ENCODE peak calls at places on chromosomes 1 and 21, in six cellular contexts. Q, V, K, Z, E and L are unnamed samples. For H3K4me1, the result is how much of the 10 kb centered on the place peaks cover.

GRCh38 chr1:19100008-19100407 is 110.1 kb downstream of the UBR4 start:
- DNase-seq in V (no peak), K (no peak), Q (no peak), E (no peak), Z (no peak), L (no peak)

GRCh38 chr21:41465176-41465781 is 39.2 kb downstream of the MX1 start:
- DNase-seq in E (no peak), V (no peak), K (no peak), Z (no peak), Q (no peak), L (no peak)

GRCh38 chr21:44940116-44940631 is 345 bp downstream of the SLX9 start:
- DNase-seq in E (no peak), Q (peak), Z (no peak), V (no peak), K (peak), L (peak)

GRCh38 chr1:100109554-100110066 is 23.1 kb downstream of the SASS6 start:
- DNase-seq in Q (no peak), V (no peak), E (no peak), Z (no peak), K (no peak), L (no peak)

GRCh38 chr1:152398812-152399698 is 15.0 kb downstream of the CRNN start:
- DNase-seq in Z (peak), K (peak), V (peak), Q (no peak), E (no peak), L (peak)

GRCh38 chr1:232209357-232209756 is 420.6 kb downstream of the SIPA1L2 start:
- DNase-seq in Q (no peak), V (peak), E (no peak), Z (no peak), K (no peak), L (no peak)

GRCh38 chr1:232110281-232111090 is 483.9 kb downstream of the DISC1 start:
- DNase-seq in V (no peak), E (no peak), Z (no peak), Q (peak), K (peak), L (no peak)

GRCh38 chr1:59427155-59427554 is 130.3 kb downstream of the FGGY start:
- DNase-seq in Z (peak), Q (no peak), V (peak), K (peak), E (no peak), L (no peak)

GRCh38 chr1:180560200-180560867 is 1.6 kb downstream of the OVAAL start:
- DNase-seq in Z (no peak), Q (no peak), K (no peak), E (no peak), V (no peak), L (no peak)

GRCh38 chr1:26923711-26924110 is 2.2 kb downstream of the NUDC start:
- DNase-seq in Z (no peak), K (peak), E (no peak), V (peak), Q (no peak), L (no peak)

GRCh38 chr1:240399381-240399780 is 212.6 kb downstream of the GREM2 start:
- DNase-seq in V (peak), K (peak), Z (no peak), E (no peak), Q (peak), L (no peak)

GRCh38 chr1:39115271-39116110 is 89.0 kb upstream of the MACF1 start:
- DNase-seq in E (no peak), K (peak), V (no peak), Z (no peak), Q (no peak), L (no peak)

GRCh38 chr21:45041351-45041805 is 33.0 kb upstream of the ADARB1 start:
- DNase-seq in V (no peak), K (peak), E (no peak), Z (no peak), Q (no peak), L (no peak)

GRCh38 chr1:66393586-66394334 is 140.2 kb upstream of the SGIP1 start:
- DNase-seq in Z (no peak), E (no peak), Q (no peak), K (no peak), V (no peak), L (no peak)

GRCh38 chr1:11654571-11655262 is at the start of gene FBXO44:
- DNase-seq in K (peak), Q (peak), E (peak), V (peak), Z (no peak), L (peak)

GRCh38 chr1:82398357-82398756 is 597.6 kb downstream of the ADGRL2 start:
- DNase-seq in K (no peak), V (no peak), Q (no peak), Z (no peak), E (no peak), L (no peak)

GRCh38 chr1:89547563-89548485 is 23.2 kb downstream of the LRRC8B start:
- DNase-seq in V (peak), K (peak), Z (no peak), Q (no peak), E (peak), L (no peak)

GRCh38 chr1:7407980-7408770 is 362.9 kb upstream of the VAMP3 start:
- DNase-seq in Q (no peak), V (no peak), Z (no peak), E (no peak), K (no peak), L (no peak)

GRCh38 chr1:9753121-9753531 is 70.6 kb downstream of the CLSTN1 start:
- DNase-seq in Q (no peak), E (no peak), K (peak), V (peak), Z (no peak), L (no peak)

GRCh38 chr1:200971428-200971903 is 52.0 kb downstream of the KIF21B start:
- DNase-seq in K (no peak), V (no peak), Z (no peak), Q (no peak), E (no peak), L (no peak)

GRCh38 chr21:45098867-45099266 is 24.5 kb downstream of the ADARB1 start:
- DNase-seq in K (peak), V (peak), Z (no peak), Q (peak), E (peak), L (peak)

GRCh38 chr1:4724695-4725250 is 70.4 kb downstream of the AJAP1 start:
- DNase-seq in K (no peak), Z (no peak), Q (no peak), E (no peak), V (no peak), L (no peak)

GRCh38 chr1:63902844-63903589 is 129.2 kb downstream of the ROR1 start:
- DNase-seq in Z (no peak), E (no peak), Q (no peak), V (peak), K (peak), L (no peak)

GRCh38 chr1:161962094-161962887 is 61.4 kb downstream of the OLFML2B start:
- DNase-seq in E (no peak), K (peak), V (peak), Z (peak), Q (no peak), L (peak)

GRCh38 chr1:234114648-234115307 is 210.3 kb downstream of the SLC35F3 start:
- DNase-seq in K (peak), Q (peak), Z (peak), V (peak), E (peak), L (peak)

GRCh38 chr1:185934476-185935189 is 200.4 kb downstream of the HMCN1 start:
- DNase-seq in K (peak), Q (no peak), Z (no peak), V (no peak), E (no peak), L (peak)

GRCh38 chr1:119387858-119388257 is 19.3 kb downstream of the HAO2 start:
- DNase-seq in Z (no peak), Q (peak), K (no peak), E (no peak), V (no peak), L (no peak)

GRCh38 chr1:41851589-41851988 is 67.1 kb downstream of the HIVEP3 start:
- DNase-seq in Q (no peak), Z (peak), K (peak), E (no peak), V (peak), L (no peak)

GRCh38 chr1:2496087-2496622 is 20.1 kb downstream of the PLCH2 start:
- DNase-seq in Z (no peak), Q (no peak), V (no peak), E (no peak), K (no peak), L (peak)

GRCh38 chr1:221203224-221204054 is 324.2 kb downstream of the HLX start:
- DNase-seq in Q (peak), E (peak), K (peak), V (peak), Z (peak), L (peak)

GRCh38 chr1:236492378-236492777 is 31.4 kb upstream of the LGALS8 start:
- DNase-seq in Z (no peak), V (no peak), Q (no peak), K (no peak), E (no peak), L (no peak)

GRCh38 chr1:54744696-54745095 is 19.6 kb downstream of the PARS2 start:
- DNase-seq in E (no peak), V (no peak), Q (no peak), Z (no peak), K (no peak), L (no peak)

GRCh38 chr1:54745274-54745673 is 19.0 kb downstream of the PARS2 start:
- DNase-seq in Q (no peak), Z (no peak), V (no peak), K (no peak), E (no peak), L (no peak)

GRCh38 chr1:54743827-54744226 is 20.5 kb downstream of the PARS2 start:
- DNase-seq in E (no peak), K (no peak), V (no peak), Q (no peak), Z (no peak), L (no peak)

GRCh38 chr1:54742262-54742661 is 22.1 kb downstream of the PARS2 start:
- DNase-seq in K (peak), Q (no peak), E (no peak), Z (no peak), V (no peak), L (no peak)

GRCh38 chr1:54743416-54743815 is 20.9 kb downstream of the PARS2 start:
- DNase-seq in E (no peak), V (no peak), Q (no peak), K (no peak), Z (no peak), L (no peak)
- H3K9ac ChIP-seq in E (no peak), V (no peak), Q (no peak), K (no peak), Z (no peak), L (no peak)

GRCh38 chr1:110057963-110058518 is 12.4 kb downstream of the ALX3 start:
- DNase-seq in Z (no peak), E (peak), V (no peak), K (peak), Q (no peak), L (no peak)
- H3K4me1 ChIP-seq in Z (under half), E (half or more), V (under half), K (under half), Q (under half), L (under half)

GRCh38 chr1:197559655-197560054 is 215.6 kb downstream of the DENND1B start:
- DNase-seq in Q (no peak), V (no peak), K (no peak), E (no peak), Z (no peak), L (no peak)

GRCh38 chr1:197559244-197559643 is 216.0 kb downstream of the DENND1B start:
- DNase-seq in V (no peak), Z (no peak), Q (no peak), K (no peak), E (no peak), L (no peak)

GRCh38 chr1:197553281-197553680 is 222.0 kb downstream of the DENND1B start:
- DNase-seq in E (no peak), V (no peak), Z (no peak), Q (no peak), K (no peak), L (no peak)

GRCh38 chr1:197561041-197561440 is 214.2 kb downstream of the DENND1B start:
- DNase-seq in Q (no peak), V (no peak), E (no peak), Z (no peak), K (no peak), L (no peak)

DNA sequence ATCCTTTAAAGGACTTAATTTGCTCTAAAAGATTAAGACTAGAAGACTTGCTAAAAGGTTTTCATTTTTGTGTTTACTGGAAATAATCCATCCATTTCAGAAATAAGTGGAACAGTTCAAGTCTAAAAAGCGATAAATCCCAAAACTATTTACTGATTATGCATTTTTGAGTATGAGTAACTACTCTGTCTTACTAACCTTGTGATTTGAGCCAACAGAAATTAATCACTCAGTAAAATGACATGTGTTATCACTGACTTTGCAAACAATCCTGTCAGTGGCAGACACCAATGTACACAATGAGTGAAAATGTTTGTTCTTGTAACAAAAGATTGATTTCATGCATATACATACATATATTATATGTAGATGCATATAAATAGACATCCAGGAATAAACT is 218.0 kb downstream of the DENND1B start:
- DNase-seq in Q (no peak), Z (no peak), E (no peak), V (peak), K (peak), L (no peak)
- TF ChIP-seq EZH2phosphoT487 in Q (no peak), Z (no peak), E (no peak), V (no peak), K (no peak), L (no peak)

DNA sequence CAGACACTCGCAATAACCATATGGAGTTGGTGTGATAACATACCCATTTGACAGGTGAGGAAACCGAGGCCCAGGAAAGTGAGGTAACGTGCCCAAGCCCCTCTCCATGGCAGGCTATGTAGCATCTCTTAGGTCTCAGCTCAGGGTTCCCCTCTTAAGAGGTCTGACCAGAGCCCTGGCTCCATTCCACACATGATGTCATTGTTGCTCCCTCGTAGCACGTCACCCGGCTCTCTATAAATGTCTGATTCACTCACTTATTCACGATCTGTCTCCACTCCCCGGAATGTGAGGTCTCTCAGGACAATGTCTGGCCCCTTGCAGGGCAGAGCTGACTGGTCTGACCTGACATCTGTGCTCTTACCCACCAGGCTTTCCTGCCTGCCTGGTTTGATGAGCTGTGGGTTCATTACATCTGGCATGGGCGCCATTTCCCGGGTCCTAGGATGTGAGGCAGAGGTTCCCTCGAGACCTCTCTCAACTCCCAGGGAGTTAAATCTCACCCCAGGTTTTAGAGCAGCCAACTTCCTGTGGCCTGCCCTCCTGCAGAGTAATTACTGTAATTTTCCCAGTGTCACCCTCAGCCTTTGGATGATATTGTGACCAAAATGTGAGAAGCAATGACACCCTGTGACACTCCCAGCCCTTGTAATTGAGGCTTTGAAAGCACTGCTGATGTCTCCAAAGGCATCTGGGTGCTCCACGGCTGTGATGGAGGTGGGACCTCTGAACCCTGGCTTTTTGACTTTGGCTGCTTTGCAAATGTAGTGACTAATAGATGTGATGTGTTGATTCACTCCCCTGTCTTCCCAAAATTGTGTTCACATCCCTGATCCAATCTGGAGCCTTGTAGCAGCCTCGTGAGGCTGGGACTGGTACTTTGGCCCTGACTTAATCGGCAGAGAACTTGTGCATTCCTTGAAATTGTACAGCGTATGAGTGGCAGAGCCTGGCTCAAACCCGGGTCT is 10.6 kb downstream of the ACTL8 start:
- DNase-seq in Z (no peak), Q (no peak), K (peak), V (peak), E (no peak), L (no peak)
- H3K9ac ChIP-seq in Z (no peak), Q (no peak), K (peak), V (peak), E (peak), L (no peak)

DNA sequence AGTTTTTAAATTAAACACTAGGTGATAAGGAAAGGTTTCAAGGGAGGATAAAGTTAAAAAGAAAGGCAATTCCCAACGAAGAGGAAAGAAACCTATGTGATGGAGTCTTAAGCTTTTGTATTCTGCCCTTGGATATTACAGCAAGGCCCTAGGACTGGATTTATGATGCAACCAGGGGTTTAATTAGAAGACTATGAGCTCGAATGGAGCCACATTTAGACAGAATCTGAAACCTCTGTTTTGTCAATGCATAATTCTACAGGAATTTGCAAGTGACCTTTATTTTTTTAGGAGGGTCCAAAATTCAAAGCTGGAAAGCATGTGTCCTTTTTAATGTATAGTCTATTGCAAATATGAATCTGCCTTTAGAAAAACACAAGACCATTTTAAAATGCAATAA is 37.9 kb downstream of the TGFB2 start:
- DNase-seq in Q (no peak), K (no peak), E (no peak), V (peak), Z (no peak), L (no peak)
- H3K4me1 ChIP-seq in Q (under half), K (under half), E (under half), V (half or more), Z (under half), L (under half)

GRCh38 chr1:228236744-228237143 is 28.9 kb downstream of the OBSCN start:
- DNase-seq in K (peak), Q (peak), V (peak), E (no peak), Z (peak), L (no peak)
- TF ChIP-seq EZH2phosphoT487 in K (no peak), Q (no peak), V (no peak), E (no peak), Z (no peak), L (no peak)

GRCh38 chr21:36532769-36533467 is 53.0 kb upstream of the CLDN14 start:
- DNase-seq in Q (no peak), E (no peak), Z (no peak), K (no peak), V (no peak), L (no peak)

GRCh38 chr21:36534656-36535055 is 54.7 kb upstream of the CLDN14 start:
- DNase-seq in K (no peak), Z (no peak), V (no peak), Q (no peak), E (no peak), L (no peak)

GRCh38 chr21:36533468-36533848 is 53.5 kb upstream of the CLDN14 start:
- DNase-seq in E (no peak), K (no peak), Z (no peak), V (no peak), Q (no peak), L (no peak)

GRCh38 chr21:36538761-36539160 is 58.8 kb upstream of the CLDN14 start:
- DNase-seq in E (no peak), K (no peak), V (no peak), Q (no peak), Z (no peak), L (no peak)

DNA sequence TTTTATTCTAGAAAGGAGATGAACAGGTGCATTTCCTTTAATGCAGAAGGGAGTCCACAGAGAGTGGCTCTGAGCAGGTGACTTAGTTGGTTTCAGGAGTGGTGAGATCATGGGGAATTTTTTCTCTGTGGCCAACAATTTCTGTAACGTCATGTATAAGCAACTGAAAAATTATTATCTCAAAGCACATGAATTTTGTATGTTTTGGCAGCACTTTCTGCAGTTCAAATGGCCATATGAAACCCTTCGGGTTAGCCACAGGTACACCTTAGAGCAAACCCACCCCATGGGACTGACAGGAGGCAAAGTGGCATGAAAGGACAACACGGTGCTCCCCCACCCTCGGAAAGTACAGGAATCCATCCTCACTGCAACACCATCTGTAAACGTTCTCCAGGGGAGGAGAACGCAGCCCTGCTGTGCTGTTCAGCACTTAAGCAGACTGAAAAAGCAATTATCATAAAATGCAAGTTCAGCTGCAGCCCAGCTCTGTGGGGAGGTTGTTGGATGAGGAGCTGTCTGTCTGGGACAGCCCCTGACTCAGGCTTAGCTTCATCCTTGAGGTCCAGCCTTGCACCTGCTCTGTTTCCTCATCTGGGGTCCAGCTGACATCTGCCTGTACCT is 55.8 kb upstream of the CLDN14 start:
- DNase-seq in Z (no peak), K (no peak), Q (no peak), E (no peak), V (no peak), L (peak)
- H3K9ac ChIP-seq in Z (no peak), K (no peak), Q (no peak), E (no peak), V (no peak), L (peak)